ENCODE peak calls at places on chromosome X, in five cellular contexts. One of them, this sample, is unnamed.

GRCh38 chrX:53440101-53440500 is 5.9 kb upstream of the HSD17B10 start:
- DNase-seq in OCI-LY7: no peak
- DNase-seq in activated B cell treated with CpG ODN at 0.5 μM for 24 hours: no peak
- DNase-seq in aorta: no peak
- DNase-seq in transverse colon: no peak
- DNase-seq in this sample: no peak

GRCh38 chrX:70001269-70001668 is 48.5 kb downstream of the AWAT2 start:
- DNase-seq in OCI-LY7: no peak
- DNase-seq in activated B cell treated with CpG ODN at 0.5 μM for 24 hours: no peak
- DNase-seq in aorta: no peak
- DNase-seq in transverse colon: no peak
- DNase-seq in this sample: no peak

GRCh38 chrX:147981038-147981752 is at the start of gene FMR1NB:
- DNase-seq in OCI-LY7: no peak
- DNase-seq in activated B cell treated with CpG ODN at 0.5 μM for 24 hours: no peak
- DNase-seq in aorta: no peak
- DNase-seq in transverse colon: no peak
- DNase-seq in this sample: no peak

GRCh38 chrX:19373034-19373891 is 29.5 kb downstream of the PDHA1 start:
- DNase-seq in OCI-LY7: no peak
- DNase-seq in activated B cell treated with CpG ODN at 0.5 μM for 24 hours: no peak
- DNase-seq in aorta: peak
- DNase-seq in transverse colon: no peak
- DNase-seq in this sample: no peak

GRCh38 chrX:133475521-133475920 is 60.2 kb upstream of the GPC4 start:
- DNase-seq in OCI-LY7: no peak
- DNase-seq in activated B cell treated with CpG ODN at 0.5 μM for 24 hours: no peak
- DNase-seq in aorta: no peak
- DNase-seq in transverse colon: no peak
- DNase-seq in this sample: no peak

GRCh38 chrX:10608099-10608498 is 12.3 kb downstream of the MID1 start:
- DNase-seq in OCI-LY7: no peak
- DNase-seq in activated B cell treated with CpG ODN at 0.5 μM for 24 hours: no peak
- DNase-seq in aorta: no peak
- DNase-seq in transverse colon: peak
- DNase-seq in this sample: no peak

GRCh38 chrX:39896951-39897740 is 200.6 kb downstream of the BCOR start:
- DNase-seq in OCI-LY7: no peak
- DNase-seq in activated B cell treated with CpG ODN at 0.5 μM for 24 hours: no peak
- DNase-seq in aorta: peak
- DNase-seq in transverse colon: no peak
- DNase-seq in this sample: no peak

GRCh38 chrX:55007633-55008032 is 7.5 kb downstream of the APEX2 start:
- DNase-seq in OCI-LY7: no peak
- DNase-seq in activated B cell treated with CpG ODN at 0.5 μM for 24 hours: no peak
- DNase-seq in aorta: no peak
- DNase-seq in transverse colon: peak
- DNase-seq in this sample: no peak

GRCh38 chrX:24862343-24862742 is 153.4 kb downstream of the ARX start:
- DNase-seq in OCI-LY7: no peak
- DNase-seq in activated B cell treated with CpG ODN at 0.5 μM for 24 hours: no peak
- DNase-seq in aorta: no peak
- DNase-seq in transverse colon: no peak
- DNase-seq in this sample: no peak

GRCh38 chrX:24928114-24928513 is 87.7 kb downstream of the ARX start:
- DNase-seq in OCI-LY7: no peak
- DNase-seq in activated B cell treated with CpG ODN at 0.5 μM for 24 hours: no peak
- DNase-seq in aorta: no peak
- DNase-seq in transverse colon: no peak
- DNase-seq in this sample: no peak

GRCh38 chrX:110421499-110422455 is 63.1 kb downstream of the RTL9 start:
- DNase-seq in OCI-LY7: no peak
- DNase-seq in activated B cell treated with CpG ODN at 0.5 μM for 24 hours: no peak
- DNase-seq in aorta: no peak
- DNase-seq in transverse colon: no peak
- DNase-seq in this sample: no peak

GRCh38 chrX:500481-501010 is 113.8 kb upstream of the PPP2R3B start:
- DNase-seq in OCI-LY7: no peak
- DNase-seq in activated B cell treated with CpG ODN at 0.5 μM for 24 hours: no peak
- DNase-seq in aorta: no peak
- DNase-seq in transverse colon: no peak
- DNase-seq in this sample: no peak

GRCh38 chrX:72305286-72306084 is at the start of gene CITED1:
- DNase-seq in OCI-LY7: no peak
- DNase-seq in activated B cell treated with CpG ODN at 0.5 μM for 24 hours: peak
- DNase-seq in aorta: no peak
- DNase-seq in transverse colon: no peak
- DNase-seq in this sample: no peak

GRCh38 chrX:79708581-79708980 is 306.0 kb upstream of the TBX22 start:
- DNase-seq in OCI-LY7: no peak
- DNase-seq in activated B cell treated with CpG ODN at 0.5 μM for 24 hours: no peak
- DNase-seq in aorta: no peak
- DNase-seq in transverse colon: no peak
- DNase-seq in this sample: no peak

GRCh38 chrX:126552313-126553022 is at the start of gene DCAF12L1:
- DNase-seq in OCI-LY7: no peak
- DNase-seq in activated B cell treated with CpG ODN at 0.5 μM for 24 hours: no peak
- DNase-seq in aorta: peak
- DNase-seq in transverse colon: no peak
- DNase-seq in this sample: peak

GRCh38 chrX:102739642-102740041 is 19.1 kb downstream of the GPRASP3 start:
- DNase-seq in OCI-LY7: no peak
- DNase-seq in activated B cell treated with CpG ODN at 0.5 μM for 24 hours: no peak
- DNase-seq in aorta: no peak
- DNase-seq in transverse colon: no peak
- DNase-seq in this sample: no peak

GRCh38 chrX:9899640-9900075 is 67.5 kb upstream of the CLDN34 start:
- DNase-seq in OCI-LY7: no peak
- DNase-seq in activated B cell treated with CpG ODN at 0.5 μM for 24 hours: no peak
- DNase-seq in aorta: no peak
- DNase-seq in transverse colon: no peak
- DNase-seq in this sample: peak

GRCh38 chrX:12567857-12568256 is 223.4 kb upstream of the PRPS2 start:
- DNase-seq in OCI-LY7: peak
- DNase-seq in activated B cell treated with CpG ODN at 0.5 μM for 24 hours: no peak
- DNase-seq in aorta: no peak
- DNase-seq in transverse colon: no peak
- DNase-seq in this sample: no peak